ENCODE peak calls at places on chromosomes 13 and 19, in four cellular contexts. U is GM12878, V is K562, M is HepG2. L is an unnamed sample.

GRCh38 chr13:112867301-112867711 is 101.7 kb upstream of the MCF2L start:
- DNase-seq in U (no peak), M (no peak), V (no peak), L (no peak)

GRCh38 chr13:44918323-44919102 is 70.8 kb downstream of the NUFIP1 start:
- DNase-seq in V (peak), U (no peak), M (peak), L (peak)

GRCh38 chr13:113400621-113401451 is 36.9 kb upstream of the GRTP1 start:
- DNase-seq in U (no peak), M (no peak), V (no peak), L (no peak)

GRCh38 chr13:46531953-46532352 is 21.0 kb upstream of the LRCH1 start:
- DNase-seq in U (no peak), M (no peak), V (no peak), L (no peak)

GRCh38 chr13:98511435-98511834 is 65.5 kb downstream of the STK24 start:
- DNase-seq in M (no peak), U (no peak), V (no peak), L (no peak)

GRCh38 chr19:39178296-39179006 is 18.3 kb upstream of the NCCRP1 start:
- DNase-seq in M (no peak), V (no peak), U (no peak), L (no peak)

GRCh38 chr19:55384576-55385235 is 614 bp upstream of the TMEM238 start:
- DNase-seq in M (no peak), U (no peak), V (no peak), L (no peak)

GRCh38 chr13:24306632-24307031 is 2.7 kb upstream of the C1QTNF9 start:
- DNase-seq in M (peak), V (no peak), U (no peak), L (no peak)

GRCh38 chr13:33367931-33368330 is 82.4 kb upstream of the STARD13 start:
- DNase-seq in V (no peak), U (peak), M (no peak), L (no peak)

GRCh38 chr19:46615966-46616365 is 8.9 kb downstream of the PTGIR start:
- DNase-seq in M (no peak), V (no peak), U (no peak), L (no peak)

GRCh38 chr13:92573467-92574057 is 653.0 kb upstream of the GPC6 start:
- DNase-seq in M (peak), V (peak), U (no peak), L (no peak)

GRCh38 chr19:56740478-56740877 is 68.9 kb upstream of the ZNF835 start:
- DNase-seq in U (no peak), V (no peak), M (no peak), L (no peak)

GRCh38 chr19:18290250-18291018 is 9.0 kb upstream of the JUND start:
- DNase-seq in M (no peak), U (peak), V (peak), L (no peak)

GRCh38 chr13:110231348-110232047 is 75.5 kb downstream of the COL4A1 start:
- DNase-seq in M (no peak), V (no peak), U (no peak), L (no peak)

GRCh38 chr19:38841787-38842438 is 7.9 kb downstream of the HNRNPL start:
- DNase-seq in V (peak), M (no peak), U (no peak), L (no peak)

GRCh38 chr19:2103308-2103707 is 6.6 kb downstream of the IZUMO4 start:
- DNase-seq in U (no peak), V (no peak), M (no peak), L (no peak)

GRCh38 chr19:52094526-52094925 is 1.0 kb downstream of the ZNF841 start:
- DNase-seq in V (no peak), M (no peak), U (no peak), L (no peak)

GRCh38 chr13:112928958-112929777 is 39.8 kb upstream of the MCF2L start:
- DNase-seq in U (no peak), V (no peak), M (peak), L (no peak)

DNA sequence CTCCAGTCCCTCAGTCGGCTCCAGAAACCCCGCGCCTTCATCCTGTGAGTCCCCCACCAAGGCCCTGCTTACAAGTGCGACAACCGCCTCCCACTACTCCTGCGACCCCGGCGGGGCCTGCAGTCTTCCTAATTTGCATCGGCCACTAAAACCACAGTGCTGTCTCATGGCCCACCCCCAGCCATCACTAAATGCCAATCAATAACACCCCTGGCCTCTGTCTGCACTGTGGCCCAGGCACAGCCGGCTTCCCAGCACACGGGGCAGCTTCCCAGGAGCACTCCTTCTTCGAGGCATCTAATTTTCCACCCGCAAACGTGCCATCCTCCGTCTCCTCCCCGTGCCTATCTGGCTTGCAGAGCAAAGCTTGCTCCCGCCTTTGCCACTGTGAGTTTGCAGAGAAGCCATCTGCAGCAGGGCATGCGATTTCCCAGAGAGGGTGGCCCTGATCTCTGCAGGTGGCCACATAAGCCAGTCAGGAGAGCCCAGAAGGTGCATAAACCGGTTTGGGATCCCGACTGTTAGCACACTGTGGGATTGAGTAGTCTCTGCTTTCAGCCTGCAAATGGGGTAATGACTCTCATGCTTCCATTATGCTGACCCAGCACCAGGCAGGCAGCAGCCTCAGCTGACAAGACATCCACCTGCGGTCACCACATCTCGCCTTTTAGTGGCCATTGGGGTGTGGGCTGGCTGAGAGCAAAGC is 34.0 kb upstream of the USE1 start:
- DNase-seq in M (no peak), V (no peak), U (no peak), L (peak)
- TF ChIP-seq CREB1 in M (no peak), V (no peak), U (no peak), L (no peak)

DNA sequence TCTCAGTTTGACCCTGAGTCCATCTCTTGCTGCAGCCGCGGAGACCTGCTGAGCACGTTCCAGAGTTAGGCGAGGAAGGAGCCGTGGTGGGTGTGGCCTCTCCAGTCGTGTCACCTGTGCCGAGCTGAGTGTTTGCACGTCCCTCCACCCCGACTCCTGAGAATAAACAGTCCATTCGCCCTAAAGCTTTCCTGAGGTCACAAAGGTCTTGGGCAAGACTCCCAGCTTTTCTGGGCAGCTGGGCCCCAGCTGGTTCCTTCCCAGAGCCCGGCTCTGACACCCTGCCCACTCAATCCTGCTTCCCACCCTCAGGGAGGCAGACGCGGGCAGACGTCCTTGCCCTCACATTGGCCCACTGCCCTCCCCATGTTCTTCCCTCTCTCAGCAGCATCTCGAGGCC is 142.2 kb downstream of the KCTD15 start:
- DNase-seq in U (no peak), M (no peak), V (no peak), L (no peak)
- TF ChIP-seq POLR2A in U (no peak), M (no peak), V (no peak), L (no peak)

DNA sequence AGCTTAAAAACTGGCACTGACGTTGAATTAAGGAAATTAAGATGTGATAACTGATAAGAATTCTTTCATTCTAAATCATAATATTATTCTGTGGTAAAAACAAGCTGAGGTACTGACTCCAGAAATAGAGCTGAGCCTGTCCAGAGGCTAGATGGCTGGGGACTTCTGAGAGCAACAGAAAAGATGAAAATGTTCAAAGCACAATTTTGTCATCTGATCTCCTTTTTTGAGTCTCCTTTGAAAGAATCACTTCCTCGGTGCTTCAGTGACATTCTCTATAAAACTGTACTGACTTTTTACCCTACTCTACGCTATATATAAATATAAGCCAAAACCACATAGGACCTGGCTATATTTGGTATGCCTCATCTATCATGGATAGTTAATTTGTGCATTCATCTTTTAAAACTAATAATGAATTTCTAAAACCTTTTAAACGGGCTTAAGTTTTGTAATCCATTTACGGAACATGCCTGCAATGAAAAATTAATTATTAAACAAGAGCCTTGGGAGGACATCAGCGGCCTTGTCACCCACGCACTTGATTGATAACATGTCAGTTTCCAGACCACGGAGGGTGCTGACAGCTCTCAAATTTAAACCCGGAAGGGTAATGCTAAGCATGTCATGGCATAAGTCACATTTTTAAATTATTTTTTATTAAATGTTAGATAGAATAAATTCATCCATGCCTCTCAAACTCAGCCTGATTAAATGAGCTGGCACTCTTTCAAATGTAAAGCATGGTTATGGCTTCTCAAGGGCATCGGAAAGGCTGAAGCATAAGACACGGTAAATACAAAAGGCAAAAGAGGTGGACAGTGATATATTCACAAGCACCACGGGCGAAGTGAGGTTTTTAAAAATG is 235.4 kb downstream of the PCDH9 start:
- DNase-seq in V (no peak), U (peak), M (no peak), L (no peak)
- TF ChIP-seq JUND in V (no peak), U (no peak), M (no peak), L (no peak)

GRCh38 chr19:13794752-13795589 is at the start of gene ZSWIM4:
- DNase-seq in M (peak), V (peak), U (peak), L (peak)

GRCh38 chr19:13797058-13797440 is 1.8 kb downstream of the ZSWIM4 start:
- DNase-seq in V (no peak), M (no peak), U (no peak), L (no peak)

GRCh38 chr19:13795595-13796300 is 505 bp downstream of the ZSWIM4 start:
- DNase-seq in U (no peak), V (peak), M (no peak), L (no peak)

GRCh38 chr19:13797870-13798269 is 2.6 kb downstream of the ZSWIM4 start:
- DNase-seq in V (no peak), M (no peak), U (no peak), L (no peak)

GRCh38 chr19:13796301-13797057 is 1.2 kb downstream of the ZSWIM4 start:
- DNase-seq in V (peak), M (peak), U (no peak), L (peak)
- TF ChIP-seq CREB1 in V (no peak), M (no peak), U (peak), L (no peak)